ENCODE peak calls at places on chromosomes 6 and 20, in ten cellular contexts. One of them, this sample, is unnamed.

GRCh38 chr6:40806479-40806878 is 219.3 kb upstream of the LRFN2 start:
- DNase-seq in MG63: peak; percentile 56
- DNase-seq in NCI-H446: no peak
- DNase-seq in T-helper 22 cell: no peak
- DNase-seq in left ventricle myocardium inferior: no peak
- DNase-seq in Right ventricle myocardium inferior: no peak
- DNase-seq in BJ: no peak
- DNase-seq in HuH-7.5: no peak
- DNase-seq in SJSA1: no peak
- DNase-seq in psoas muscle: no peak
- DNase-seq in this sample: no peak

GRCh38 chr6:170174771-170175643 is 115.9 kb downstream of the DLL1 start:
- DNase-seq in MG63: no peak
- DNase-seq in NCI-H446: no peak
- DNase-seq in T-helper 22 cell: no peak
- DNase-seq in left ventricle myocardium inferior: no peak
- DNase-seq in Right ventricle myocardium inferior: peak; percentile 33
- DNase-seq in BJ: no peak
- DNase-seq in HuH-7.5: no peak
- DNase-seq in SJSA1: no peak
- DNase-seq in psoas muscle: peak; percentile 44
- DNase-seq in this sample: no peak

GRCh38 chr20:62523473-62524203 is 47.8 kb upstream of the GATA5 start:
- DNase-seq in MG63: no peak
- DNase-seq in NCI-H446: no peak
- DNase-seq in T-helper 22 cell: no peak
- DNase-seq in left ventricle myocardium inferior: no peak
- DNase-seq in Right ventricle myocardium inferior: no peak
- DNase-seq in BJ: no peak
- DNase-seq in HuH-7.5: no peak
- DNase-seq in SJSA1: no peak
- DNase-seq in psoas muscle: no peak
- DNase-seq in this sample: no peak

GRCh38 chr20:5770240-5770986 is 20.2 kb downstream of the SHLD1 start:
- DNase-seq in MG63: no peak
- DNase-seq in NCI-H446: no peak
- DNase-seq in T-helper 22 cell: no peak
- DNase-seq in left ventricle myocardium inferior: no peak
- DNase-seq in Right ventricle myocardium inferior: no peak
- DNase-seq in BJ: no peak
- DNase-seq in HuH-7.5: no peak
- DNase-seq in SJSA1: no peak
- DNase-seq in psoas muscle: no peak
- DNase-seq in this sample: no peak

GRCh38 chr6:124466949-124467348 is 495.3 kb upstream of the RNF217 start:
- DNase-seq in MG63: no peak
- DNase-seq in NCI-H446: no peak
- DNase-seq in T-helper 22 cell: no peak
- DNase-seq in left ventricle myocardium inferior: no peak
- DNase-seq in Right ventricle myocardium inferior: no peak
- DNase-seq in BJ: no peak
- DNase-seq in HuH-7.5: no peak
- DNase-seq in SJSA1: no peak
- DNase-seq in psoas muscle: no peak
- DNase-seq in this sample: no peak

GRCh38 chr20:2738734-2739398 is 46.3 kb downstream of the EBF4 start:
- DNase-seq in MG63: no peak
- DNase-seq in NCI-H446: no peak
- DNase-seq in T-helper 22 cell: no peak
- DNase-seq in left ventricle myocardium inferior: no peak
- DNase-seq in Right ventricle myocardium inferior: no peak
- DNase-seq in BJ: no peak
- DNase-seq in HuH-7.5: no peak
- DNase-seq in SJSA1: no peak
- DNase-seq in psoas muscle: no peak
- DNase-seq in this sample: no peak

GRCh38 chr20:35968930-35969329 is 540 bp downstream of the CNBD2 start:
- DNase-seq in MG63: no peak
- DNase-seq in NCI-H446: no peak
- DNase-seq in T-helper 22 cell: no peak
- DNase-seq in left ventricle myocardium inferior: no peak
- DNase-seq in Right ventricle myocardium inferior: no peak
- DNase-seq in BJ: no peak
- DNase-seq in HuH-7.5: no peak
- DNase-seq in SJSA1: no peak
- DNase-seq in psoas muscle: no peak
- DNase-seq in this sample: no peak

GRCh38 chr6:42417641-42418112 is 34.0 kb downstream of the TRERF1 start:
- DNase-seq in MG63: no peak
- DNase-seq in NCI-H446: no peak
- DNase-seq in T-helper 22 cell: peak; percentile 44
- DNase-seq in left ventricle myocardium inferior: no peak
- DNase-seq in Right ventricle myocardium inferior: no peak
- DNase-seq in BJ: no peak
- DNase-seq in HuH-7.5: no peak
- DNase-seq in SJSA1: peak; percentile 21
- DNase-seq in psoas muscle: no peak
- DNase-seq in this sample: no peak

GRCh38 chr20:38604873-38605303 is 3.3 kb downstream of the ARHGAP40 start:
- DNase-seq in MG63: peak; percentile 69
- DNase-seq in NCI-H446: no peak
- DNase-seq in T-helper 22 cell: no peak
- DNase-seq in left ventricle myocardium inferior: no peak
- DNase-seq in Right ventricle myocardium inferior: no peak
- DNase-seq in BJ: no peak
- DNase-seq in HuH-7.5: peak; percentile 70
- DNase-seq in SJSA1: no peak
- DNase-seq in psoas muscle: no peak
- DNase-seq in this sample: no peak

GRCh38 chr6:114739656-114740055 is 396.8 kb upstream of the HS3ST5 start:
- DNase-seq in MG63: peak; percentile 6
- DNase-seq in NCI-H446: no peak
- DNase-seq in T-helper 22 cell: no peak
- DNase-seq in left ventricle myocardium inferior: no peak
- DNase-seq in Right ventricle myocardium inferior: no peak
- DNase-seq in BJ: no peak
- DNase-seq in HuH-7.5: no peak
- DNase-seq in SJSA1: no peak
- DNase-seq in psoas muscle: no peak
- DNase-seq in this sample: peak; percentile 43

GRCh38 chr6:114874384-114874783 is 531.6 kb upstream of the HS3ST5 start:
- DNase-seq in MG63: no peak
- DNase-seq in NCI-H446: no peak
- DNase-seq in T-helper 22 cell: no peak
- DNase-seq in left ventricle myocardium inferior: no peak
- DNase-seq in Right ventricle myocardium inferior: no peak
- DNase-seq in BJ: no peak
- DNase-seq in HuH-7.5: no peak
- DNase-seq in SJSA1: no peak
- DNase-seq in psoas muscle: no peak
- DNase-seq in this sample: no peak